ENCODE peak calls at places on chromosomes 5 and 9, in ten cellular contexts. J is sigmoid colon, D is suprapubic skin, T is endothelial cell of umbilical vein, S is IMR-90, N is uterus, A is thyroid gland, L is HCT116, O is transverse colon, K is ovary. G is an unnamed sample. For H3K27me3 and H3K36me3, the result is how much of the 10 kb centered on the place peaks cover.

GRCh38 chr9:94882953-94883641 is 156.6 kb downstream of the AOPEP start:
- DNase-seq in J (no peak), D (no peak), T (peak), S (no peak), N (no peak), A (peak), L (no peak), O (no peak), K (no peak), G (no peak)

GRCh38 chr9:33893861-33894260 is 76.9 kb downstream of the UBE2R2 start:
- DNase-seq in J (no peak), D (no peak), T (no peak), S (peak), N (no peak), A (no peak), L (no peak), O (no peak), K (no peak), G (no peak)

GRCh38 chr5:143249851-143250250 is 153.6 kb downstream of the NR3C1 start:
- DNase-seq in J (no peak), D (no peak), T (no peak), S (peak), N (no peak), A (no peak), L (no peak), O (no peak), K (no peak), G (no peak)

GRCh38 chr5:150789943-150790611 is 11.5 kb downstream of the SMIM3 start:
- DNase-seq in J (peak), D (no peak), T (peak), S (peak), N (peak), A (no peak), L (peak), O (peak), K (peak), G (no peak)

GRCh38 chr5:37892571-37892970 is 52.7 kb upstream of the GDNF start:
- DNase-seq in J (no peak), D (no peak), T (no peak), S (no peak), N (no peak), A (no peak), L (no peak), O (no peak), K (no peak), G (no peak)

GRCh38 chr9:90894956-90895687 is 93.5 kb downstream of the SYK start:
- DNase-seq in J (no peak), D (no peak), T (peak), S (no peak), N (no peak), A (peak), L (no peak), O (no peak), K (no peak), G (no peak)

GRCh38 chr5:14144586-14145355 is 1.6 kb downstream of the TRIO start:
- DNase-seq in J (peak), D (no peak), T (peak), S (peak), N (peak), A (peak), L (peak), O (peak), K (peak), G (no peak)

GRCh38 chr5:149837680-149838269 is 106.8 kb downstream of the PDE6A start:
- DNase-seq in J (no peak), D (no peak), T (peak), S (peak), N (no peak), A (peak), L (peak), O (peak), K (no peak), G (no peak)

GRCh38 chr5:43425965-43426364 is 13.8 kb upstream of the CCL28 start:
- DNase-seq in J (no peak), D (no peak), T (no peak), S (peak), N (no peak), A (peak), L (no peak), O (no peak), K (no peak), G (no peak)

GRCh38 chr5:113070901-113071300 is 94.3 kb downstream of the DCP2 start:
- DNase-seq in J (no peak), D (no peak), T (no peak), S (no peak), N (no peak), A (no peak), L (no peak), O (no peak), K (no peak), G (no peak)

GRCh38 chr5:126363658-126364057 is 59.6 kb upstream of the GRAMD2B start:
- DNase-seq in J (no peak), D (no peak), T (no peak), S (no peak), N (no peak), A (no peak), L (no peak), O (no peak), K (no peak), G (no peak)

GRCh38 chr9:101711330-101711941 is 27.0 kb downstream of the GRIN3A start:
- DNase-seq in J (no peak), D (no peak), T (peak), S (no peak), N (no peak), A (no peak), L (no peak), O (no peak), K (no peak), G (no peak)

GRCh38 chr5:150411245-150411979 is 1.3 kb downstream of the CD74 start:
- DNase-seq in J (no peak), D (no peak), T (no peak), S (peak), N (peak), A (peak), L (no peak), O (peak), K (no peak), G (no peak)

GRCh38 chr9:128920381-128921058 is at the start of gene PHYHD1:
- DNase-seq in J (peak), D (no peak), T (no peak), S (peak), N (peak), A (peak), L (no peak), O (no peak), K (peak), G (no peak)

GRCh38 chr9:34079181-34079580 is 30.5 kb upstream of the UBAP2 start:
- DNase-seq in J (no peak), D (no peak), T (peak), S (peak), N (no peak), A (no peak), L (peak), O (no peak), K (no peak), G (no peak)

GRCh38 chr5:116315531-116315930 is 230.7 kb downstream of the COMMD10 start:
- DNase-seq in J (no peak), D (no peak), T (no peak), S (no peak), N (no peak), A (no peak), L (no peak), O (no peak), K (no peak), G (no peak)

DNA sequence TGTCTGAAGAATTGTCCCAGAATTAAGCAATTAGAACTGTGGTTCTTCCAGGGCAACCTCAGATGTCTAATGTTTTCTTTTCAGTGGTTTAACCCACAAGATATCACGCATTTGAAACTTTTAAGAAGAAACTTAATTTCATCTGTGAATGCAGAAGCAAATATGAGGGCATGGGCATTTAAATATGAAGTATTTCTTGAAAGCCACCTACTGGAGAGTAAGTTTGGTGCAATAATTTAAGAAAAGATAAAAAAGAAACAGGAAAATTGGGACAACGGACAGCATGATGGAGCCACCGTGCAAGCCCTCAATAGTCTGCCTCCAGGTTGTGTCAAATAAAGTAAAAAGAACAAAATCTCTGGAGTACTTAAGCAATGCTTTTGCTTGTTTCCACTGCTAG is 1.2 kb upstream of the CAPSL start:
- DNase-seq in J (no peak), D (no peak), T (no peak), S (no peak), N (no peak), A (no peak), L (no peak), O (no peak), K (no peak), G (no peak)
- H3K27me3 ChIP-seq in J (under half), D (under half), T (under half), S (under half), N (under half), A (under half), L (half or more), O (under half), K (under half), G (under half)

GRCh38 chr9:107637421-107638420 is 148.2 kb upstream of the KLF4 start:
- DNase-seq in J (peak), D (peak), T (peak), S (peak), N (peak), A (peak), L (no peak), O (peak), K (peak), G (peak)
- TF ChIP-seq POLR2A in J (peak), D (peak), T (peak), S (peak), N (peak), A (no peak), L (no peak), O (peak), K (peak), G (no peak)

GRCh38 chr9:134696433-134696832 is 54.8 kb downstream of the COL5A1 start:
- DNase-seq in J (peak), D (no peak), T (no peak), S (no peak), N (no peak), A (no peak), L (no peak), O (no peak), K (no peak), G (no peak)
- H3K36me3 ChIP-seq in J (under half), D (under half), T (under half), S (half or more), N (under half), A (under half), L (under half), O (under half), K (under half), G (under half)

DNA sequence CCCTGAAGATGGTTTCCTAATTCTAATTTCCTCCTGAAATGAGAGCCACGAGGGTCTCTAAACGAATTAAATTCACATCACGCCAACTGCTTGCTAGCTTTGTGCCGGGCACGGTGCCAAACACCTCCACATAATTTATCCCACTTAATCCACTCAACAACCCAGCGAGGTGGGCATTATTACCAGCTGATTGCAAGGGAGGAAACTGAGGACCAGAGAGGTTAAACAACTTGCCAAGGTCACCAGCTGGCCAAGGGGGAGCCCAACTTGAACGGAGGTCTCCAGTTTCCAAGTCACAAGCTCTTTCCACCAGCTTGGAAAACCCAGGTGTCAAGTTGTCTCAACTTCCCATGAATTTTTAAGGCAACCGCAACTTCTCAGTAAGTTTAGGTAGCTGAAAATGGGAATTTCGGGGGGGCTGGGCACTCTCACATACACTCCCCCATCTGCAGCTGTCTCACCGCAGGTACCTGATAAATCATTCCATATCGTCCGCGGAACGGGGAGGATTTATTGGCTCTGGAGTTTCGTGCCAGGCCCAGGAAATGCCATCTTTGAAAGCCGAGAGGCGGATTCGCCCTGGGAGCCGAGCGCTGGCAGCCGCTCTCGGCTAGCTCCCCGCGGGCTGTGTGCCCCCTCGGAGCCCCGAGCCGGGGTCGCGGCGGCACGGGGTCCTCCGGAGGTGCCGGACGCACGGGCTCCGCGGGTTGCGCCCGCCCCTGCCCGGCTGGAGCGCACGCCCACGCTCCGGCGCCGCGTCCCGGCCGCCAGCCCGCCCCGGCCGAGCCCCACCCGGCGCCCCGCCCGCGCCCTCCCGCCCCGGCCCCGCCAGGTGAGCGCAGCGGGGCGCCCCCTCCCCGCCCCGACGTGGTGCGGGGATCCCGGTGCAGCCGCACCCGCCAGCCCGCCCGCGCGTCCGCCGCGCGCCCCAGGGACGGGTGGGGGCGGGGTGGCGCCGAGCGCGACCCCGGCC is 628 bp downstream of the PTPN3 start:
- DNase-seq in J (no peak), D (no peak), T (no peak), S (no peak), N (no peak), A (peak), L (no peak), O (peak), K (no peak), G (no peak)
- H3K27me3 ChIP-seq in J (under half), D (under half), T (half or more), S (half or more), N (under half), A (under half), L (under half), O (under half), K (under half), G (under half)

GRCh38 chr9:75890541-75891276 is at the start of gene PCSK5:
- DNase-seq in J (peak), D (peak), T (peak), S (peak), N (peak), A (peak), L (peak), O (peak), K (peak), G (peak)
- TF ChIP-seq POLR2A in J (peak), D (peak), T (peak), S (peak), N (peak), A (peak), L (peak), O (peak), K (peak), G (no peak)

GRCh38 chr5:10617103-10617502 is 53.2 kb downstream of the ANKRD33B start:
- DNase-seq in J (no peak), D (no peak), T (no peak), S (no peak), N (no peak), A (no peak), L (no peak), O (no peak), K (no peak), G (no peak)
- H3K36me3 ChIP-seq in J (under half), D (under half), T (under half), S (under half), N (under half), A (under half), L (under half), O (under half), K (under half), G (under half)

GRCh38 chr9:127756233-127756632 is 21.1 kb upstream of the TOR2A start:
- DNase-seq in J (no peak), D (no peak), T (no peak), S (no peak), N (no peak), A (no peak), L (no peak), O (no peak), K (no peak), G (no peak)
- H3K27me3 ChIP-seq in J (under half), D (under half), T (under half), S (half or more), N (under half), A (under half), L (under half), O (half or more), K (under half), G (under half)

GRCh38 chr5:145936401-145937131 is at the start of gene SH3RF2:
- DNase-seq in J (peak), D (peak), T (peak), S (peak), N (no peak), A (peak), L (peak), O (peak), K (no peak), G (no peak)
- TF ChIP-seq POLR2A in J (no peak), D (no peak), T (no peak), S (no peak), N (no peak), A (no peak), L (peak), O (peak), K (no peak), G (no peak)

DNA sequence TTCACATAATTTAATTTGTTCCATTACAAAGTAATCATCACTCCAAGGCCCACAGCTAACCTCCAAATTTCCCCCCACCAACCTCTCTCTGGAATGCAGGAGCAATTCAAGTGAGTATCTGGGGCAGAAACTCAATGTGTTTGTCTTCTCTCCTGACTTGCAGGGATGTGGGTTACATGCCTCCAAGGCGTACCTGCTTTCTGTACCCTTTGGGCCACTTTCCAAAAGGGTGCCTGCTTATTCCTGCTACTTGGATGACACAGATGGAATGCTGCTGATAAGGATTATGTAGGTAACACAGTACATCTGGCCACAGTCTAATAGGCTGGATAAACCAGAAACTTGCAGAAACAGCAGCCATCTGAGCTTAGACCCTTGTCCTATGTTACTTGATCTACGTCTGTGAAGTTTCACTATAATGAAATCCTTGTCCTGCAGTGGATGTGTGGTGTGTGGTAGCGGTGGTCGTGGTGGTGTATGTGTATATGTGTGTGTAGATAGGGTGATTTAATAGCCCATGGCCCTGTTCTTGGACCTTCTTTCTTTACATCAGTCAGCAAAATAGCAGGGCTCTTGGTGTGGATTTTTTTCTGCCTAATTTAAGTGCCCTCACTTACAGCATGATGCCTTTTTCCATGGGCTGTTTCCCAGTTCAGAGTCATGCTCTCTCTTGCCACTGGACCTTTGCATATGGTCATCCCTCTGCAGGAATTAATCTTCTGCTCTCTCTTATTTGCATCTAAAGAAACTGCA is 175.9 kb downstream of the ZDHHC21 start:
- DNase-seq in J (no peak), D (no peak), T (no peak), S (no peak), N (no peak), A (no peak), L (no peak), O (no peak), K (no peak), G (no peak)
- H3K36me3 ChIP-seq in J (under half), D (under half), T (under half), S (under half), N (under half), A (under half), L (under half), O (under half), K (under half), G (under half)

G was measured in esophagus squamous epithelium.